ENCODE peak calls at places on chromosomes 7 and 10, in nine cellular contexts. M is activated CD8-positive, alpha-beta T cell treated with anti-CD3 and anti-CD28 coated beads for 36 hours; X is stimulated activated CD4-positive, alpha-beta T cell treated with anti-CD3 and anti-CD28 coated beads, Interleukin-15, amount 100 ng/mL, for 1 hour; C is osteoblast; G is sciatic nerve; R is substantia nigra; A is psoas muscle; I is cerebellar cortex; N is NCI-H446 treated with DMSO at 0.1 percent for 48 hours. J is an unnamed sample.

GRCh38 chr10:5775705-5776104 is 37.5 kb downstream of the GDI2 start:
- DNase-seq in G (no peak), A (peak), M (peak), I (no peak), R (no peak), N (no peak), C (no peak), X (peak), J (peak)

GRCh38 chr7:111374027-111374426 is 188.3 kb downstream of the IMMP2L start:
- DNase-seq in I (no peak), A (no peak), N (no peak), C (no peak), M (no peak), X (no peak), R (no peak), G (no peak), J (no peak)

GRCh38 chr7:17109017-17109416 is 189.4 kb upstream of the AHR start:
- DNase-seq in R (no peak), G (no peak), A (no peak), C (no peak), I (no peak), M (no peak), X (no peak), N (no peak), J (no peak)

GRCh38 chr10:97549587-97550322 is 22.8 kb upstream of the ANKRD2 start:
- DNase-seq in R (peak), X (no peak), I (peak), M (no peak), G (no peak), A (peak), C (peak), N (no peak), J (peak)

GRCh38 chr10:44908071-44908709 is 2.9 kb upstream of the TMEM72 start:
- DNase-seq in N (no peak), C (no peak), I (no peak), R (no peak), M (no peak), A (peak), X (no peak), G (no peak), J (no peak)

GRCh38 chr7:139523199-139523941 is at the start of gene CLEC2L:
- DNase-seq in G (no peak), C (peak), X (no peak), N (no peak), A (no peak), R (no peak), M (no peak), I (no peak), J (no peak)

GRCh38 chr7:17043012-17043877 is 161.5 kb upstream of the AGR3 start:
- DNase-seq in G (no peak), X (no peak), N (no peak), M (no peak), C (no peak), I (no peak), R (no peak), A (no peak), J (no peak)

GRCh38 chr10:125882596-125882995 is 1.5 kb upstream of the DHX32 start:
- DNase-seq in X (no peak), M (no peak), C (no peak), G (no peak), I (no peak), N (no peak), A (no peak), R (no peak), J (no peak)

GRCh38 chr10:123945506-123945905 is 53.9 kb upstream of the CPXM2 start:
- DNase-seq in C (no peak), A (no peak), R (no peak), X (no peak), M (no peak), N (no peak), G (no peak), I (no peak), J (peak)

GRCh38 chr10:112335866-112336265 is 38.0 kb upstream of the ACSL5 start:
- DNase-seq in X (no peak), N (no peak), C (no peak), I (no peak), R (no peak), M (no peak), G (no peak), A (no peak), J (no peak)

GRCh38 chr7:16850772-16851466 is 30.9 kb downstream of the AGR3 start:
- DNase-seq in G (no peak), M (peak), N (no peak), A (no peak), R (no peak), X (no peak), C (peak), I (no peak), J (peak)

GRCh38 chr7:80467069-80467468 is 44.8 kb downstream of the GNAT3 start:
- DNase-seq in M (no peak), A (no peak), R (no peak), X (no peak), C (no peak), G (no peak), N (peak), I (no peak), J (no peak)

GRCh38 chr7:117251687-117252086 is 71.2 kb downstream of the WNT2 start:
- DNase-seq in G (no peak), N (no peak), M (no peak), C (peak), X (no peak), I (no peak), R (no peak), A (no peak), J (peak)

GRCh38 chr7:14321947-14322346 is 332.5 kb upstream of the ETV1 start:
- DNase-seq in G (no peak), X (no peak), C (peak), M (no peak), I (peak), R (no peak), N (peak), A (no peak), J (no peak)

GRCh38 chr10:77910524-77911145 is 15.9 kb downstream of the DLG5 start:
- DNase-seq in R (no peak), C (no peak), M (no peak), N (no peak), X (no peak), I (no peak), G (no peak), A (no peak), J (no peak)

GRCh38 chr7:107922891-107923290 is 31.9 kb downstream of the DLD start:
- DNase-seq in R (no peak), G (no peak), C (no peak), X (no peak), A (no peak), I (no peak), N (no peak), M (no peak), J (no peak)

GRCh38 chr7:1042161-1042833 is 2.0 kb upstream of the GPR146 start:
- DNase-seq in R (no peak), M (peak), X (no peak), N (no peak), C (no peak), I (no peak), A (no peak), G (no peak), J (no peak)

GRCh38 chr10:104273899-104274575 is 5.1 kb downstream of the GSTO2 start:
- DNase-seq in N (no peak), X (no peak), R (no peak), I (no peak), C (peak), M (no peak), A (no peak), G (no peak), J (no peak)

GRCh38 chr10:34721201-34721840 is 93.8 kb downstream of the PARD3 start:
- DNase-seq in C (peak), X (no peak), N (no peak), M (no peak), G (no peak), R (no peak), A (no peak), I (no peak), J (no peak)

GRCh38 chr7:76002139-76002538 is 7.7 kb upstream of the TMEM120A start:
- DNase-seq in R (no peak), I (no peak), X (no peak), N (no peak), C (no peak), M (no peak), A (no peak), G (no peak), J (no peak)

GRCh38 chr10:62626817-62627216 is 177.7 kb upstream of the ADO start:
- DNase-seq in R (no peak), N (no peak), C (peak), X (no peak), G (no peak), A (no peak), M (peak), I (no peak), J (no peak)

GRCh38 chr7:77548222-77548621 is 11.1 kb downstream of the PTPN12 start:
- DNase-seq in X (no peak), G (no peak), M (no peak), I (no peak), C (no peak), R (no peak), N (no peak), A (no peak), J (no peak)

GRCh38 chr7:10998984-10999757 is 25.5 kb downstream of the PHF14 start:
- DNase-seq in N (no peak), X (no peak), C (peak), I (no peak), R (no peak), A (no peak), G (no peak), M (no peak), J (no peak)

GRCh38 chr10:69730251-69731156 is 71.2 kb upstream of the COL13A1 start:
- DNase-seq in C (peak), G (peak), N (no peak), A (peak), M (no peak), R (peak), I (no peak), X (no peak), J (peak)

GRCh38 chr10:23106508-23106907 is 11.1 kb downstream of the MSRB2 start:
- DNase-seq in R (no peak), M (no peak), A (no peak), C (no peak), N (no peak), I (no peak), X (no peak), G (no peak), J (no peak)

GRCh38 chr10:122744257-122744656 is 44.6 kb upstream of the C10orf120 start:
- DNase-seq in R (no peak), G (no peak), X (no peak), C (no peak), I (no peak), M (no peak), N (no peak), A (no peak), J (no peak)

GRCh38 chr10:84996580-84996979 is 668.2 kb downstream of the CCSER2 start:
- DNase-seq in N (no peak), X (no peak), C (no peak), R (no peak), G (no peak), A (no peak), M (no peak), I (no peak), J (no peak)

GRCh38 chr7:1557771-1558170 is 1.8 kb upstream of the TMEM184A start:
- DNase-seq in R (no peak), G (no peak), M (no peak), I (no peak), X (no peak), A (no peak), N (no peak), C (peak), J (no peak)

GRCh38 chr10:131312261-131312801 is 810 bp upstream of the TCERG1L start:
- DNase-seq in A (no peak), R (no peak), X (no peak), G (no peak), C (no peak), I (peak), M (peak), N (no peak), J (no peak)

GRCh38 chr7:155645652-155646051 is 1.2 kb downstream of the RBM33 start:
- DNase-seq in X (no peak), I (no peak), G (no peak), A (no peak), N (no peak), C (peak), R (no peak), M (no peak), J (no peak)

GRCh38 chr7:130296221-130296951 is 3.4 kb downstream of the CPA4 start:
- DNase-seq in M (no peak), A (no peak), N (no peak), I (no peak), R (no peak), X (no peak), G (no peak), C (no peak), J (no peak)

GRCh38 chr10:47165711-47166404 is 134.1 kb upstream of the GDF10 start:
- DNase-seq in R (peak), X (no peak), A (peak), I (no peak), M (peak), C (peak), G (peak), N (no peak), J (peak)

GRCh38 chr10:117792214-117792613 is 249.7 kb downstream of the EMX2 start:
- DNase-seq in R (no peak), X (no peak), M (no peak), N (no peak), G (no peak), A (no peak), I (no peak), C (no peak), J (no peak)

J was measured in Ammon's horn.